ENCODE peak calls at places on chromosomes 1 and 21, in four cellular contexts. One of them, this sample, is unnamed.

GRCh38 chr21:46157987-46158451 is 2.6 kb upstream of the FTCD start:
- DNase-seq in pulmonary artery endothelial cell: no peak
- DNase-seq in naive thymus-derived CD8-positive, alpha-beta T cell: no peak
- DNase-seq in Caco-2: no peak
- DNase-seq in this sample: peak

GRCh38 chr1:41983451-41983850 is 64.7 kb upstream of the HIVEP3 start:
- DNase-seq in naive thymus-derived CD8-positive, alpha-beta T cell: no peak
- DNase-seq in Caco-2: no peak
- DNase-seq in pulmonary artery endothelial cell: no peak
- DNase-seq in this sample: no peak

GRCh38 chr1:208513799-208514198 is 269.6 kb upstream of the PLXNA2 start:
- DNase-seq in Caco-2: no peak
- DNase-seq in naive thymus-derived CD8-positive, alpha-beta T cell: no peak
- DNase-seq in pulmonary artery endothelial cell: no peak
- DNase-seq in this sample: no peak

GRCh38 chr1:190479028-190479427 is 1.4 kb upstream of the BRINP3 start:
- DNase-seq in naive thymus-derived CD8-positive, alpha-beta T cell: no peak
- DNase-seq in Caco-2: no peak
- DNase-seq in pulmonary artery endothelial cell: no peak
- DNase-seq in this sample: no peak

GRCh38 chr21:37358392-37358791 is 8.2 kb upstream of the DYRK1A start:
- DNase-seq in pulmonary artery endothelial cell: peak
- DNase-seq in naive thymus-derived CD8-positive, alpha-beta T cell: no peak
- DNase-seq in Caco-2: no peak
- DNase-seq in this sample: no peak

GRCh38 chr1:25522240-25522639 is 21.2 kb upstream of the LDLRAP1 start:
- DNase-seq in naive thymus-derived CD8-positive, alpha-beta T cell: no peak
- DNase-seq in Caco-2: no peak
- DNase-seq in pulmonary artery endothelial cell: no peak
- DNase-seq in this sample: no peak

GRCh38 chr1:56435434-56436337 is 143.7 kb downstream of the PLPP3 start:
- DNase-seq in Caco-2: no peak
- DNase-seq in pulmonary artery endothelial cell: no peak
- DNase-seq in naive thymus-derived CD8-positive, alpha-beta T cell: no peak
- DNase-seq in this sample: no peak

GRCh38 chr1:57485643-57486042 is 61.8 kb upstream of the DAB1 start:
- DNase-seq in pulmonary artery endothelial cell: no peak
- DNase-seq in naive thymus-derived CD8-positive, alpha-beta T cell: no peak
- DNase-seq in Caco-2: no peak
- DNase-seq in this sample: no peak

GRCh38 chr1:36864182-36865079 is 169.9 kb downstream of the GRIK3 start:
- DNase-seq in Caco-2: no peak
- DNase-seq in naive thymus-derived CD8-positive, alpha-beta T cell: no peak
- DNase-seq in pulmonary artery endothelial cell: no peak
- DNase-seq in this sample: no peak

GRCh38 chr1:167208624-167208976 is 12.1 kb upstream of the POU2F1 start:
- DNase-seq in Caco-2: no peak
- DNase-seq in pulmonary artery endothelial cell: no peak
- DNase-seq in naive thymus-derived CD8-positive, alpha-beta T cell: no peak
- DNase-seq in this sample: no peak

GRCh38 chr1:193709607-193710006 is 523.2 kb upstream of the B3GALT2 start:
- DNase-seq in Caco-2: no peak
- DNase-seq in pulmonary artery endothelial cell: no peak
- DNase-seq in naive thymus-derived CD8-positive, alpha-beta T cell: no peak
- DNase-seq in this sample: no peak

GRCh38 chr1:8863712-8864324 is 14.7 kb downstream of the ENO1 start:
- DNase-seq in Caco-2: no peak
- DNase-seq in pulmonary artery endothelial cell: no peak
- DNase-seq in naive thymus-derived CD8-positive, alpha-beta T cell: no peak
- DNase-seq in this sample: no peak

GRCh38 chr1:185914089-185914488 is 179.9 kb downstream of the HMCN1 start:
- DNase-seq in pulmonary artery endothelial cell: no peak
- DNase-seq in naive thymus-derived CD8-positive, alpha-beta T cell: no peak
- DNase-seq in Caco-2: no peak
- DNase-seq in this sample: no peak

GRCh38 chr1:2196901-2197638 is 2.5 kb upstream of the FAAP20 start:
- DNase-seq in Caco-2: no peak
- DNase-seq in pulmonary artery endothelial cell: no peak
- DNase-seq in naive thymus-derived CD8-positive, alpha-beta T cell: no peak
- DNase-seq in this sample: no peak

GRCh38 chr1:167722152-167722869 is 529 bp downstream of the MPZL1 start:
- DNase-seq in pulmonary artery endothelial cell: no peak
- DNase-seq in naive thymus-derived CD8-positive, alpha-beta T cell: peak
- DNase-seq in Caco-2: peak
- DNase-seq in this sample: peak

This sample was measured in left lobe of liver.